ENCODE peak calls at places on chromosomes 3 and 15, in eight cellular contexts. T is suprapubic skin, O is GM12878, L is upper lobe of right lung, G is tibial artery, Y is Peyer's patch, K is lower lobe of right lung, P is AG04450. W is an unnamed sample.

GRCh38 chr3:107216711-107217110 is 160.5 kb upstream of the CCDC54 start:
- DNase-seq in T (no peak), O (no peak), L (no peak), G (no peak), Y (no peak), K (no peak), P (no peak), W (no peak)

GRCh38 chr3:193947636-193948035 is 188.3 kb upstream of the HES1 start:
- DNase-seq in T (no peak), O (no peak), L (no peak), G (no peak), Y (no peak), K (no peak), P (no peak), W (no peak)

GRCh38 chr3:121970047-121970446 is 52.0 kb downstream of the ILDR1 start:
- DNase-seq in T (no peak), O (no peak), L (no peak), G (no peak), Y (no peak), K (no peak), P (no peak), W (no peak)

GRCh38 chr3:84987709-84988504 is 29.1 kb downstream of the CADM2 start:
- DNase-seq in T (no peak), O (no peak), L (no peak), G (no peak), Y (no peak), K (no peak), P (no peak), W (no peak)

GRCh38 chr15:63930034-63930433 is 96.3 kb upstream of the HERC1 start:
- DNase-seq in T (no peak), O (no peak), L (no peak), G (no peak), Y (no peak), K (no peak), P (no peak), W (no peak)

GRCh38 chr3:111484666-111485065 is 57.3 kb upstream of the CD96 start:
- DNase-seq in T (no peak), O (no peak), L (no peak), G (no peak), Y (no peak), K (no peak), P (peak; percentile 4), W (no peak)

GRCh38 chr3:55718475-55718874 is 231.4 kb upstream of the WNT5A start:
- DNase-seq in T (no peak), O (no peak), L (no peak), G (no peak), Y (no peak), K (no peak), P (no peak), W (no peak)

GRCh38 chr3:179898024-179898423 is 138.7 kb downstream of the PEX5L start:
- DNase-seq in T (no peak), O (no peak), L (no peak), G (no peak), Y (no peak), K (no peak), P (peak; percentile 3), W (no peak)

GRCh38 chr3:30775070-30775469 is 119.4 kb downstream of the GADL1 start:
- DNase-seq in T (no peak), O (no peak), L (no peak), G (no peak), Y (no peak), K (no peak), P (no peak), W (no peak)

GRCh38 chr3:62529230-62529629 is 155.9 kb upstream of the FEZF2 start:
- DNase-seq in T (no peak), O (no peak), L (no peak), G (no peak), Y (no peak), K (no peak), P (no peak), W (peak; percentile 34)

GRCh38 chr3:16090013-16090412 is 84.5 kb upstream of the GALNT15 start:
- DNase-seq in T (no peak), O (no peak), L (no peak), G (no peak), Y (no peak), K (no peak), P (peak; percentile 95), W (no peak)

GRCh38 chr15:56242576-56243116 is 1.0 kb downstream of the RFX7 start:
- DNase-seq in T (no peak), O (no peak), L (no peak), G (no peak), Y (no peak), K (no peak), P (no peak), W (no peak)

GRCh38 chr15:96166223-96167200 is 164.0 kb upstream of the NR2F2 start:
- DNase-seq in T (no peak), O (no peak), L (no peak), G (no peak), Y (no peak), K (no peak), P (no peak), W (no peak)

GRCh38 chr3:42535981-42536784 is 33.7 kb downstream of the VIPR1 start:
- DNase-seq in T (no peak), O (no peak), L (no peak), G (peak; percentile 44), Y (peak; percentile 20), K (no peak), P (no peak), W (no peak)

GRCh38 chr3:54393150-54393549 is 270.8 kb downstream of the CACNA2D3 start:
- DNase-seq in T (no peak), O (no peak), L (no peak), G (no peak), Y (no peak), K (no peak), P (no peak), W (no peak)

GRCh38 chr15:51678081-51678480 is 3.2 kb upstream of the SCG3 start:
- DNase-seq in T (no peak), O (no peak), L (no peak), G (no peak), Y (no peak), K (no peak), P (no peak), W (no peak)

GRCh38 chr15:75149911-75150709 is 51.6 kb upstream of the C15orf39 start:
- DNase-seq in T (no peak), O (no peak), L (no peak), G (no peak), Y (no peak), K (no peak), P (no peak), W (no peak)

GRCh38 chr3:115512565-115513410 is 110.5 kb upstream of the GAP43 start:
- DNase-seq in T (peak; percentile 64), O (no peak), L (peak; percentile 69), G (no peak), Y (no peak), K (peak; percentile 48), P (no peak), W (peak; percentile 17)

GRCh38 chr15:89359471-89360293 is 25.1 kb upstream of the POLG start:
- DNase-seq in T (no peak), O (no peak), L (no peak), G (no peak), Y (no peak), K (no peak), P (no peak), W (no peak)

GRCh38 chr15:89360294-89360971 is 25.8 kb upstream of the POLG start:
- DNase-seq in T (no peak), O (no peak), L (no peak), G (no peak), Y (no peak), K (no peak), P (no peak), W (no peak)

GRCh38 chr15:89356634-89357298 is 22.1 kb upstream of the POLG start:
- DNase-seq in T (no peak), O (no peak), L (no peak), G (no peak), Y (no peak), K (no peak), P (no peak), W (no peak)

GRCh38 chr15:89358755-89359439 is 24.3 kb upstream of the POLG start:
- DNase-seq in T (peak; percentile 80), O (peak; percentile 40), L (peak; percentile 90), G (peak; percentile 51), Y (peak; percentile 50), K (peak; percentile 85), P (peak; percentile 34), W (peak; percentile 68)

DNA sequence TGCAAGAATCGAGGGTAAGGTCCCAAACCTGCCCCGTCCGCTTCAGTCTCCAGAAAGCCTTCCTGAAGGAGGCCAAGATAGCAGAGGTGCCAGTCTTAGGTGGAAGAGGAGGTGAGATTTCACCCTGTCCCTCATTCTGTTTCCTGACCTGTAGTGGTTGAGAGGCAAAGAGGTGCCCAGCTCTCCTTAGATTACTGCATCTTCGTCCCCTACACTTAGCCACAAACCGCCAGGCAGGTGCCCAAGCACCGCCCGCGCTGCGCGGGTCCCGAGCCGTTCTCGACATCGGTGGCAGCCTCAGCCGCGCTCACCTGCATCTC is 23.8 kb upstream of the POLG start:
- DNase-seq in T (no peak), O (no peak), L (no peak), G (no peak), Y (peak; percentile 52), K (no peak), P (no peak), W (no peak)
- H3K4me3 ChIP-seq in T (peak overlapping the region; percentile 48), O (no peak overlapping the region), L (peak overlapping the region; percentile 45), G (peak overlapping the region; percentile 44), Y (peak overlapping the region; percentile 54), K (peak overlapping the region; percentile 53), P (no peak overlapping the region), W (peak overlapping the region; percentile 64)

GRCh38 chr3:123038751-123039150 is 11.2 kb upstream of the SEMA5B start:
- DNase-seq in T (no peak), O (no peak), L (no peak), G (no peak), Y (no peak), K (no peak), P (no peak), W (no peak)
- TF ChIP-seq CTCF in T (no peak), O (no peak), L (no peak), G (no peak), Y (no peak), K (no peak), P (no peak), W (no peak)

DNA sequence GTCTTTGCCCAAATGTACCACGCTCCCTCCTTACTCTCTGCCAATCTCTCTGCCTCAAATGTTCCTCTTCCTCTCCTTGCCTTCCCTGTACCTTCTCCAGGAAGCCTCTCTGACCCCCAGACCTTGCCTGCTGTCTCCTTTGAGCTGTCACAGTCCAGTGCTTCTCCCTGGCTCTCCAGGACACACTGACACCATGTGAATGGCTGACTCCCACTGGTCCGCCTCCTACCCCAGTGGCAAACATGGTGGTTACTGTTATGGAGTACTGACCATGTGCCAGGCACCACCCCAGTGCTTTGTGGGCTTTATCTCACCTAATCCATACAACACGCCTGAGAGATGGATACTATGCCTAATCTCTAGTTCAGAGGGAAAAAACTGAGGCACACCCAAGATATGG is 141.9 kb downstream of the TPRA1 start:
- DNase-seq in T (peak; percentile 20), O (no peak), L (no peak), G (peak; percentile 9), Y (no peak), K (no peak), P (no peak), W (peak; percentile 7)
- H3K27ac ChIP-seq in T (no peak overlapping the region), O (no peak overlapping the region), L (no peak overlapping the region), G (no peak overlapping the region), Y (no peak overlapping the region), K (no peak overlapping the region), P (no peak overlapping the region), W (no peak overlapping the region)

DNA sequence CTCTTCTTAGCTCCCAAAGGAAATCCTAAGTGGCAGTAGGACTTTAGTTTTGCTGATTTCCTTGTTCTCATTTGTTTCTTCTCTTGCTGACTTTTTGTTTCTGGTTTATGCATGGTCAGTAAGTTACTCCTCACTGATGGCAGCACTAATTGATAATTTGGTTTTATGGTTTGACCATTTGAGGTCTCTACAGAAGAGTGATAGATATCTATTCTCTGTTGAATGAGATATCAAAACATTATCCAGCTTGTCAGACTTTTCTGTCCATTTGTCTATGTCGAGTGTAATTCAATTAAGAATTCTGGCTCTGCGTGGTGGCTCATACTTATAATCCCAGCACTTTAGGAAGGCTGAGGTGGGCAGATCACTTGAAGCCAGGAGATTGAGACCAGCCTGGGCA is 84.5 kb upstream of the PLXND1 start:
- DNase-seq in T (no peak), O (no peak), L (no peak), G (no peak), Y (no peak), K (no peak), P (no peak), W (no peak)
- H3K4me3 ChIP-seq in T (no peak overlapping the region), O (no peak overlapping the region), L (no peak overlapping the region), G (no peak overlapping the region), Y (no peak overlapping the region), K (no peak overlapping the region), P (no peak overlapping the region), W (no peak overlapping the region)